ENCODE peak calls at places on chromosomes 11 and 22, in five cellular contexts. One of them, this sample, is unnamed.

GRCh38 chr11:2301631-2302272 is at the start of the genes C11orf21 and TSPAN32:
- DNase-seq in psoas muscle: no peak
- DNase-seq in HFF-Myc: no peak
- DNase-seq in kidney: peak; percentile 77
- DNase-seq in tibial nerve: no peak
- DNase-seq in this sample: peak; percentile 22

GRCh38 chr11:113384551-113384950 is 3.0 kb upstream of the ANKK1 start:
- DNase-seq in psoas muscle: no peak
- DNase-seq in tibial nerve: no peak
- DNase-seq in kidney: no peak
- DNase-seq in HFF-Myc: peak; percentile 90
- DNase-seq in this sample: no peak

GRCh38 chr11:78912778-78913177 is 338.1 kb upstream of the NARS2 start:
- DNase-seq in HFF-Myc: no peak
- DNase-seq in tibial nerve: no peak
- DNase-seq in kidney: no peak
- DNase-seq in psoas muscle: no peak
- DNase-seq in this sample: no peak

GRCh38 chr22:32042924-32043323 is at the start of gene SLC5A1:
- DNase-seq in psoas muscle: no peak
- DNase-seq in kidney: peak; percentile 85
- DNase-seq in HFF-Myc: no peak
- DNase-seq in tibial nerve: no peak
- DNase-seq in this sample: no peak

GRCh38 chr11:112962854-112963367 is 1.7 kb downstream of the NCAM1 start:
- DNase-seq in psoas muscle: peak; percentile 62
- DNase-seq in kidney: peak; percentile 79
- DNase-seq in tibial nerve: no peak
- DNase-seq in HFF-Myc: no peak
- DNase-seq in this sample: peak; percentile 86

GRCh38 chr11:47615249-47615648 is 21.0 kb upstream of the C1QTNF4 start:
- DNase-seq in tibial nerve: no peak
- DNase-seq in psoas muscle: no peak
- DNase-seq in kidney: no peak
- DNase-seq in HFF-Myc: no peak
- DNase-seq in this sample: no peak

GRCh38 chr22:32473388-32473952 is 1.1 kb upstream of the FBXO7 start:
- DNase-seq in kidney: no peak
- DNase-seq in tibial nerve: peak; percentile 13
- DNase-seq in psoas muscle: no peak
- DNase-seq in HFF-Myc: peak; percentile 54
- DNase-seq in this sample: no peak

GRCh38 chr11:130908770-130909625 is 7.3 kb downstream of the SNX19 start:
- DNase-seq in kidney: no peak
- DNase-seq in HFF-Myc: no peak
- DNase-seq in tibial nerve: no peak
- DNase-seq in psoas muscle: no peak
- DNase-seq in this sample: no peak

GRCh38 chr11:115462004-115462541 is 42.1 kb downstream of the CADM1 start:
- DNase-seq in kidney: no peak
- DNase-seq in HFF-Myc: no peak
- DNase-seq in tibial nerve: no peak
- DNase-seq in psoas muscle: no peak
- DNase-seq in this sample: no peak

GRCh38 chr11:107606122-107606521 is 15.2 kb downstream of the ELMOD1 start:
- DNase-seq in kidney: no peak
- DNase-seq in HFF-Myc: no peak
- DNase-seq in tibial nerve: no peak
- DNase-seq in psoas muscle: no peak
- DNase-seq in this sample: no peak

GRCh38 chr22:43783777-43784176 is 28.3 kb downstream of the EFCAB6 start:
- DNase-seq in kidney: no peak
- DNase-seq in HFF-Myc: no peak
- DNase-seq in tibial nerve: no peak
- DNase-seq in psoas muscle: no peak
- DNase-seq in this sample: no peak

GRCh38 chr11:54985731-54986130 is 276.2 kb upstream of the TRIM48 start:
- DNase-seq in HFF-Myc: no peak
- DNase-seq in tibial nerve: no peak
- DNase-seq in psoas muscle: no peak
- DNase-seq in kidney: no peak
- DNase-seq in this sample: no peak

GRCh38 chr11:47378011-47378835 is at the start of gene SPI1:
- DNase-seq in psoas muscle: peak; percentile 50
- DNase-seq in kidney: peak; percentile 82
- DNase-seq in tibial nerve: peak; percentile 39
- DNase-seq in HFF-Myc: no peak
- DNase-seq in this sample: no peak

GRCh38 chr11:980438-981365 is 55.0 kb downstream of the AP2A2 start:
- DNase-seq in psoas muscle: no peak
- DNase-seq in tibial nerve: no peak
- DNase-seq in kidney: no peak
- DNase-seq in HFF-Myc: no peak
- DNase-seq in this sample: no peak

GRCh38 chr11:62806611-62807121 is 1.4 kb upstream of the NXF1 start:
- DNase-seq in tibial nerve: peak; percentile 18
- DNase-seq in psoas muscle: peak; percentile 43
- DNase-seq in HFF-Myc: no peak
- DNase-seq in kidney: peak; percentile 59
- DNase-seq in this sample: no peak

GRCh38 chr11:100930185-100930778 is 199.3 kb downstream of the PGR start:
- DNase-seq in HFF-Myc: peak; percentile 55
- DNase-seq in kidney: no peak
- DNase-seq in tibial nerve: no peak
- DNase-seq in psoas muscle: no peak
- DNase-seq in this sample: no peak

GRCh38 chr11:818396-819128 is at the start of gene PNPLA2:
- DNase-seq in kidney: peak; percentile 92
- DNase-seq in tibial nerve: no peak
- DNase-seq in HFF-Myc: no peak
- DNase-seq in psoas muscle: peak; percentile 60
- DNase-seq in this sample: no peak

GRCh38 chr11:129960216-129961214 is 42.1 kb downstream of the PRDM10 start:
- DNase-seq in kidney: no peak
- DNase-seq in HFF-Myc: peak; percentile 78
- DNase-seq in tibial nerve: no peak
- DNase-seq in psoas muscle: no peak
- DNase-seq in this sample: no peak

GRCh38 chr11:14345668-14346067 is 13.3 kb downstream of the RRAS2 start:
- DNase-seq in psoas muscle: no peak
- DNase-seq in kidney: no peak
- DNase-seq in HFF-Myc: no peak
- DNase-seq in tibial nerve: no peak
- DNase-seq in this sample: no peak

GRCh38 chr11:8330416-8330815 is 66.7 kb upstream of the LMO1 start:
- DNase-seq in kidney: peak; percentile 82
- DNase-seq in tibial nerve: no peak
- DNase-seq in HFF-Myc: no peak
- DNase-seq in psoas muscle: no peak
- DNase-seq in this sample: no peak

GRCh38 chr11:120302001-120302805 is 22.9 kb upstream of the TLCD5 start:
- DNase-seq in tibial nerve: no peak
- DNase-seq in kidney: peak; percentile 84
- DNase-seq in HFF-Myc: no peak
- DNase-seq in psoas muscle: no peak
- DNase-seq in this sample: no peak

GRCh38 chr11:67027483-67027930 is 4.6 kb downstream of the SYT12 start:
- DNase-seq in psoas muscle: no peak
- DNase-seq in kidney: no peak
- DNase-seq in HFF-Myc: no peak
- DNase-seq in tibial nerve: no peak
- DNase-seq in this sample: peak; percentile 62

GRCh38 chr11:65429724-65430405 is 7.3 kb downstream of the NEAT1 start:
- DNase-seq in psoas muscle: peak; percentile 72
- DNase-seq in tibial nerve: peak; percentile 57
- DNase-seq in kidney: peak; percentile 93
- DNase-seq in HFF-Myc: no peak
- DNase-seq in this sample: peak; percentile 45

GRCh38 chr11:124837491-124837856 is 27.8 kb upstream of the ROBO3 start:
- DNase-seq in kidney: no peak
- DNase-seq in tibial nerve: peak; percentile 24
- DNase-seq in HFF-Myc: peak; percentile 64
- DNase-seq in psoas muscle: no peak
- DNase-seq in this sample: no peak

GRCh38 chr11:119196833-119197483 is 9.2 kb upstream of the CBL start:
- DNase-seq in tibial nerve: peak; percentile 87
- DNase-seq in kidney: peak; percentile 14
- DNase-seq in psoas muscle: no peak
- DNase-seq in HFF-Myc: peak; percentile 78
- DNase-seq in this sample: no peak

GRCh38 chr11:105111145-105111944 is 28.2 kb downstream of the CARD18 start:
- DNase-seq in psoas muscle: no peak
- DNase-seq in kidney: peak; percentile 60
- DNase-seq in tibial nerve: no peak
- DNase-seq in HFF-Myc: no peak
- DNase-seq in this sample: no peak

GRCh38 chr11:47393163-47394049 is 15.0 kb upstream of the SLC39A13 start:
- DNase-seq in HFF-Myc: no peak
- DNase-seq in psoas muscle: peak; percentile 58
- DNase-seq in kidney: peak; percentile 63
- DNase-seq in tibial nerve: no peak
- DNase-seq in this sample: no peak

GRCh38 chr11:127651888-127652221 is 651.3 kb upstream of the KIRREL3 start:
- DNase-seq in tibial nerve: no peak
- DNase-seq in kidney: no peak
- DNase-seq in HFF-Myc: no peak
- DNase-seq in psoas muscle: no peak
- DNase-seq in this sample: no peak

GRCh38 chr11:112632866-112633505 is 328.2 kb upstream of the NCAM1 start:
- DNase-seq in psoas muscle: no peak
- DNase-seq in tibial nerve: no peak
- DNase-seq in kidney: no peak
- DNase-seq in HFF-Myc: no peak
- DNase-seq in this sample: no peak

GRCh38 chr11:27646051-27646818 is 54.0 kb downstream of the BDNF start:
- DNase-seq in tibial nerve: no peak
- DNase-seq in kidney: no peak
- DNase-seq in HFF-Myc: no peak
- DNase-seq in psoas muscle: peak; percentile 13
- DNase-seq in this sample: no peak

GRCh38 chr11:13110929-13111812 is 102.1 kb downstream of the RASSF10 start:
- DNase-seq in tibial nerve: no peak
- DNase-seq in HFF-Myc: no peak
- DNase-seq in kidney: no peak
- DNase-seq in psoas muscle: no peak
- DNase-seq in this sample: no peak

GRCh38 chr11:73308963-73309960 is 1.2 kb downstream of the ARHGEF17 start:
- DNase-seq in tibial nerve: peak; percentile 82
- DNase-seq in kidney: peak; percentile 98
- DNase-seq in psoas muscle: peak; percentile 91
- DNase-seq in HFF-Myc: peak; percentile 75
- DNase-seq in this sample: no peak

DNA sequence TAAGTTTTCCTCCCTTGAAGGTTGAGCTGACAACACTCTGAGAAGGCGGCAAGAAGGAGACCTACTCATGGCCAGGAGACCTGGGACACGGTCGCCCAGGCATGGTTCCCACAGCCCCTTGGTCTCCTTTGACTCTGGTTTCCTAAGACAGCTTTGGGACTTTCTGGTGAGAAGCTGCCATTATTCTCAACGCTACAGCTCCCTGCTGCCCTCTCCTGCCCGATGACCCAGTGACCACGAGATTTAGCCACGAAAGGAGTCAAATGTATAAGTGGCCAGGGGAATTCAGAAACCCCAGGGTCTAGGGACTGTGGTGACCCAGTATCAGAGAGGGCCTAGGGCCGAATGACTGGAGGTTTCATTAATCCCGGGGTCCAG is 696 bp upstream of the SDF2L1 start:
- DNase-seq in tibial nerve: peak; percentile 43
- DNase-seq in psoas muscle: peak; percentile 24
- DNase-seq in HFF-Myc: no peak
- DNase-seq in kidney: peak; percentile 61
- DNase-seq in this sample: peak; percentile 29
- TF ChIP-seq CTCF in tibial nerve: peak; percentile 28
- TF ChIP-seq CTCF in psoas muscle: peak; percentile 48
- TF ChIP-seq CTCF in HFF-Myc: peak; percentile 40
- TF ChIP-seq CTCF in kidney: peak; percentile 36
- TF ChIP-seq CTCF in this sample: no peak

GRCh38 chr22:23750744-23751440 is at the start of gene ZNF70:
- DNase-seq in tibial nerve: peak; percentile 72
- DNase-seq in kidney: peak; percentile 97
- DNase-seq in psoas muscle: peak; percentile 88
- DNase-seq in HFF-Myc: no peak
- DNase-seq in this sample: peak; percentile 90
- TF ChIP-seq CTCF in tibial nerve: peak; percentile 11
- TF ChIP-seq CTCF in kidney: no peak
- TF ChIP-seq CTCF in psoas muscle: no peak
- TF ChIP-seq CTCF in HFF-Myc: peak; percentile 9
- TF ChIP-seq CTCF in this sample: no peak

GRCh38 chr11:9533053-9533452 is 40.4 kb upstream of the WEE1 start:
- DNase-seq in HFF-Myc: no peak
- DNase-seq in kidney: no peak
- DNase-seq in tibial nerve: no peak
- DNase-seq in psoas muscle: no peak
- DNase-seq in this sample: no peak

GRCh38 chr11:9530020-9530628 is 43.3 kb upstream of the WEE1 start:
- DNase-seq in tibial nerve: no peak
- DNase-seq in kidney: no peak
- DNase-seq in psoas muscle: no peak
- DNase-seq in HFF-Myc: no peak
- DNase-seq in this sample: no peak

GRCh38 chr11:9530901-9531625 is 42.4 kb upstream of the WEE1 start:
- DNase-seq in kidney: no peak
- DNase-seq in psoas muscle: no peak
- DNase-seq in tibial nerve: no peak
- DNase-seq in HFF-Myc: no peak
- DNase-seq in this sample: no peak

GRCh38 chr11:9535189-9535781 is 38.2 kb upstream of the WEE1 start:
- DNase-seq in kidney: no peak
- DNase-seq in psoas muscle: peak; percentile 83
- DNase-seq in HFF-Myc: peak; percentile 30
- DNase-seq in tibial nerve: peak; percentile 79
- DNase-seq in this sample: peak; percentile 54

GRCh38 chr11:9533736-9534473 is 39.6 kb upstream of the WEE1 start:
- DNase-seq in kidney: no peak
- DNase-seq in HFF-Myc: no peak
- DNase-seq in psoas muscle: no peak
- DNase-seq in tibial nerve: no peak
- DNase-seq in this sample: no peak
- TF ChIP-seq CTCF in kidney: no peak
- TF ChIP-seq CTCF in HFF-Myc: no peak
- TF ChIP-seq CTCF in psoas muscle: no peak
- TF ChIP-seq CTCF in tibial nerve: no peak
- TF ChIP-seq CTCF in this sample: no peak

DNA sequence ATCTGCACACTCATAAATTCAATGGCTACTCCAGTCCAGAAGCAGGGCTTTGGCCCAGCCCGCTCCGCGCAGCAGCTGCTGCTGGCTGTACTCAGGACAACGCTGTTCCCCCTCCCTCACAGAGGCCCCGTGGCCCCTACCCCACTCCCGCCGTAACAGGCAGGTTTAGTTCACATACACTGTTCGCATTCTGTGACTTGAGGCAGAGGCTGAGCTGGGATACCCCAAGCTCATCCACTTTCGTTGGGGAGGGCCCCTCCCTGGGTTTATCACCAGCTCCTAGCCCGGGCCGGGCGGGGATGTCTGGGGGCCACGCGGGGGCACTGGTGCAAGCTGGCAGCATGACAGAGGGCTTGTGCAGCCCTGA is 52.4 kb downstream of the SYT13 start:
- DNase-seq in HFF-Myc: no peak
- DNase-seq in psoas muscle: no peak
- DNase-seq in tibial nerve: no peak
- DNase-seq in kidney: no peak
- DNase-seq in this sample: no peak
- TF ChIP-seq CTCF in HFF-Myc: no peak
- TF ChIP-seq CTCF in psoas muscle: no peak
- TF ChIP-seq CTCF in tibial nerve: no peak
- TF ChIP-seq CTCF in kidney: no peak
- TF ChIP-seq CTCF in this sample: no peak